ENCODE peak calls at places on chromosomes 3 and 15, in four cellular contexts. X, Z, C and E are unnamed samples.

GRCh38 chr15:32855942-32856341 is 138.1 kb downstream of the GREM1 start:
- DNase-seq in X (peak), C (peak), Z (peak), E (peak)

GRCh38 chr15:89801471-89802205 is 13.0 kb downstream of the ANPEP start:
- DNase-seq in C (no peak), Z (no peak), X (no peak), E (no peak)

GRCh38 chr3:76505202-76505875 is 534.6 kb upstream of the ROBO2 start:
- DNase-seq in C (peak), X (peak), Z (peak), E (peak)

GRCh38 chr3:122301063-122301462 is 24.0 kb upstream of the CSTA start:
- DNase-seq in Z (no peak), C (no peak), X (no peak), E (no peak)

GRCh38 chr3:53254810-53255359 is 937 bp downstream of the TKT start:
- DNase-seq in X (peak), Z (peak), C (peak), E (no peak)

GRCh38 chr3:196186661-196187573 is 24.3 kb downstream of the ZDHHC19 start:
- DNase-seq in C (no peak), Z (no peak), X (no peak), E (no peak)

GRCh38 chr3:136149569-136150136 is 46.5 kb downstream of the MSL2 start:
- DNase-seq in C (peak), X (peak), Z (peak), E (no peak)

GRCh38 chr3:187041362-187042061 is 97.8 kb downstream of the RPL39L start:
- DNase-seq in X (peak), C (peak), Z (no peak), E (no peak)

GRCh38 chr3:39965997-39966396 is 156.6 kb downstream of the MYRIP start:
- DNase-seq in Z (no peak), C (no peak), X (no peak), E (no peak)

GRCh38 chr3:72628065-72628464 is 220.2 kb downstream of the SHQ1 start:
- DNase-seq in X (no peak), C (no peak), Z (no peak), E (no peak)

GRCh38 chr3:111729087-111729846 is 129.8 kb upstream of the PHLDB2 start:
- DNase-seq in C (peak), X (peak), Z (peak), E (peak)

GRCh38 chr3:38548154-38548931 is 52.2 kb downstream of the EXOG start:
- DNase-seq in Z (no peak), X (peak), C (no peak), E (peak)

GRCh38 chr3:127718916-127719290 is 46.2 kb downstream of the ABTB1 start:
- DNase-seq in Z (no peak), X (no peak), C (no peak), E (no peak)

GRCh38 chr3:69126999-69127398 is 4.6 kb upstream of the LMOD3 start:
- DNase-seq in X (no peak), Z (no peak), C (no peak), E (no peak)

GRCh38 chr3:65060904-65061303 is 373.1 kb upstream of the ADAMTS9 start:
- DNase-seq in C (no peak), X (no peak), Z (no peak), E (no peak)

DNA sequence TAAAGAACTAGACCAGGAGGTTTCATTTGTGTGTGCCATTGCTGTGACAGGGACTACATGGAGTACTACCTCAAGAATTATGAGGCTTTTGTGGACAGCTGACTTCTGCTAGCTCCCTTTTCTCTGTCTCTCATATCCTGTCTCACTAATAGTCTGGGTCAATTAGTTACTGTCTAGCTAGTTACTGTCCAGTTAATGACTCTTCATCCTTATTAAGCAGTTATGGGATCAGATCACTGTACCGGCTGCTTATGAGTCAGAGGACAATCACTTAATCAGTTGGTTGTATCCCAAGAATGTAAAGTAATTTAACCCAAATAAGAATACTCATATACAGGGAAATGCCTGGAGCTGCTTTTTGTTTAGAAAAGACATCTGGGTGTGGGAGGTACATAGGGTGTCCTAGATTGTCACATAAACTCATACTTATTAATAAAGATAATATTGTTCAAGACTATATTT is 158.0 kb downstream of the CDIN1 start:
- DNase-seq in Z (peak), C (peak), X (peak), E (peak)
- H3K4me3 ChIP-seq in Z (no peak), C (no peak), X (no peak), E (no peak)

DNA sequence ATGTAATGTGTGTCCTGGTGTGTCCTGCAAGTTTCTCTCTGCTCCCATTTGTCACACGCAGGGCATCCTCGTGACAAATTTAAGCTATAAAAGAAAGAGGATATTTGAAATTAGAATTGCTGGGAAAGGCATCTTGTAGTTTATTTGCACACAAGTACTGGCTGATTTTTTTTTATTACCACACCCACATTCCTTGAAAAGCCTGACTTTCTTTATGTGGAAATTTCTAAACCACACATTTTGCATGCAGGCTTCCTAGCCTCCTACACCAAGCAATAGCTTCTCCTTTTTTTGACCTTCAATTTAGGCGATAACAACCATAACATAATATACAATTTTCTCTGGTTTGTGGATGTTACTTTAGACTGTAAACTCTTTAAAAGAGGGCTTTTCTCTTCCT is 126.1 kb downstream of the SERPINI1 start:
- DNase-seq in X (peak), Z (no peak), C (peak), E (no peak)
- H3K4me3 ChIP-seq in X (no peak), Z (no peak), C (no peak), E (no peak)

DNA sequence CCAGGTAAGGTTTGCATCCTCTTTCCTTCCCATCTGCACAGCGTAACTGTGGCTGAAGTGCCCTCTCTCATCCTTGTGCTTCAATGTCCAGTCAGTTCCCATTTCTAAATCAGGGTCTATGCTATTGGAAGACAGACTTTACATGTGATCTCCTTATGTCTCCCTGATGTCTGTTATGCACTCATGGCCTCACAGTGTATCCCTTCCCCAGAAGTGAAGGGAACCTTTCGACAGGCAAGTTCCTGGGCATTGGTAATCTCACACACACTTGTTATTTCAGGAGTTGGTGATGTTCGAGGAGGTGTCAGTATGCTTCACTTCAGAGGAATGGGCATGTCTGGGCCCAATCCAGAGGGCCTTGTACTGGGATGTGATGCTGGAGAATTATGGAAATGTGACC is 7.4 kb downstream of the ZNF197 start:
- DNase-seq in X (no peak), C (no peak), Z (no peak), E (no peak)
- H3K4me3 ChIP-seq in X (no peak), C (no peak), Z (no peak), E (no peak)

GRCh38 chr3:105387122-105387751 is 20.5 kb downstream of the ALCAM start:
- DNase-seq in C (peak), Z (peak), X (peak), E (no peak)

GRCh38 chr3:105385868-105386508 is 19.3 kb downstream of the ALCAM start:
- DNase-seq in Z (no peak), X (no peak), C (no peak), E (no peak)

GRCh38 chr3:105388199-105388598 is 21.5 kb downstream of the ALCAM start:
- DNase-seq in Z (no peak), C (peak), X (no peak), E (no peak)

DNA sequence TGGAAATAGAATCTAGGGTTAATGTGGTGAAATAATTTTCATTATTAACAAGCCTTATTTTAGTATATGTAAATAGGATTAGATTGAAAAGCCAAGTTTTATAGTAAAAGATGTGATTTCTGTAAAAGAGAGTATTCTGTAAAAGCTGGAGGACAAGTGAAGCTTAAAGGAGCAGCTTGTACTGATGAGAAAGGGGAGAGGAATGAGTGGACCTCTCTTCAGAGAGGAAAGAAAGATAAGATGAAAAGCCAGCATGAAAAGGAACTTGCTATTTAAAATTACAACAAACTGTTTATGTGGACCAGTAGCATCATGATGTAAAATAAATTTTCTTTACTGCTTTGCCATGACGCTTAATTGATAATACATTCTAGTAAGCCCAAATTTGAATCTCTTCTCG is 18.5 kb downstream of the ALCAM start:
- DNase-seq in Z (no peak), C (peak), X (peak), E (no peak)
- H3K4me3 ChIP-seq in Z (no peak), C (peak), X (no peak), E (no peak)